ENCODE peak calls at places on chromosomes 5 and 9, in four cellular contexts. D is uterus, H is A549, N is PC-9. S is an unnamed sample. For H3K9me3, the result is how much of the 10 kb centered on the place peaks cover.

GRCh38 chr5:179410291-179411160 is 65.3 kb upstream of the ADAMTS2 start:
- DNase-seq in D (no peak), H (no peak), N (no peak), S (no peak)

GRCh38 chr9:85292261-85292660 is 449.5 kb downstream of the AGTPBP1 start:
- DNase-seq in D (no peak), H (no peak), N (no peak), S (no peak)

GRCh38 chr9:111222757-111223156 is 107.3 kb downstream of the OR2K2 start:
- DNase-seq in D (no peak), H (no peak), N (no peak), S (no peak)

GRCh38 chr5:2256646-2257288 is 374.0 kb upstream of the IRX4 start:
- DNase-seq in D (no peak), H (no peak), N (no peak), S (no peak)

GRCh38 chr9:127741831-127742434 is 6.8 kb upstream of the TOR2A start:
- DNase-seq in D (peak), H (peak), N (peak), S (no peak)

GRCh38 chr9:32010322-32010721 is 374.1 kb upstream of the ACO1 start:
- DNase-seq in D (no peak), H (no peak), N (no peak), S (no peak)

GRCh38 chr5:57834829-57835554 is 352.4 kb upstream of the ACTBL2 start:
- DNase-seq in D (no peak), H (no peak), N (no peak), S (no peak)

GRCh38 chr9:88387035-88387732 is 1.1 kb upstream of the SPIN1 start:
- DNase-seq in D (no peak), H (peak), N (peak), S (no peak)

GRCh38 chr9:127628644-127629467 is 16.8 kb downstream of the STXBP1 start:
- DNase-seq in D (peak), H (no peak), N (no peak), S (no peak)

GRCh38 chr9:133113928-133114351 is 7.1 kb downstream of the RALGDS start:
- DNase-seq in D (peak), H (no peak), N (no peak), S (no peak)

GRCh38 chr5:9025942-9026341 is 519.9 kb downstream of the SEMA5A start:
- DNase-seq in D (no peak), H (no peak), N (no peak), S (no peak)
- H3K9me3 ChIP-seq in D (under half), H (under half), N (under half), S (under half)

GRCh38 chr5:76439929-76440328 is 36.8 kb downstream of the IQGAP2 start:
- DNase-seq in D (no peak), H (no peak), N (no peak), S (no peak)
- H3K9me3 ChIP-seq in D (under half), H (under half), N (under half), S (under half)

DNA sequence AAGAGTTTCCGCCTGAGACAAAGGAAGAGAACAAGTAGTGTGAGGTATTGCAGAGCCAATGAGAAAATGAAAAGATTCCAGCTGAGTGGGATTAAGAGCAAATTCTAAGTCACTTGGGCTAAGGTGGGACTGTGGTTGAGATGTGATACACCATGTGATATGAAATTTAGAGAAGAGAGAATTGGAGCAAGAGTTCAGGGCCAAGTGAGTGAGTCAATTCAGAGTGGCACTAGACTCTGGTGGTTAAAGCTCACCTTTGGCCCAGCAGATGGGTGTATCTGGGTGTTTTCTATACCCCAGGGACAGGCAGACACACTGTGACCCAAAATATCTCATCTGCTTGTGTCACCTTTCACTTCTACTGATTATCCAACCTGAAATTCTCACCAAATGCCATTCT is 368.1 kb downstream of the KCNN2 start:
- DNase-seq in D (no peak), H (no peak), N (no peak), S (no peak)
- H3K9me3 ChIP-seq in D (under half), H (under half), N (under half), S (under half)

GRCh38 chr5:155792873-155793272 is 534.1 kb upstream of the SGCD start:
- DNase-seq in D (no peak), H (no peak), N (no peak), S (no peak)
- H3K9me3 ChIP-seq in D (under half), H (half or more), N (under half), S (under half)

GRCh38 chr5:141245250-141245717 is at the start of gene PCDHB15:
- DNase-seq in D (peak), H (no peak), N (peak), S (no peak)
- H3K9me3 ChIP-seq in D (half or more), H (under half), N (under half), S (under half)

GRCh38 chr9:22265038-22265437 is 181.6 kb upstream of the DMRTA1 start:
- DNase-seq in D (no peak), H (no peak), N (no peak), S (no peak)

DNA sequence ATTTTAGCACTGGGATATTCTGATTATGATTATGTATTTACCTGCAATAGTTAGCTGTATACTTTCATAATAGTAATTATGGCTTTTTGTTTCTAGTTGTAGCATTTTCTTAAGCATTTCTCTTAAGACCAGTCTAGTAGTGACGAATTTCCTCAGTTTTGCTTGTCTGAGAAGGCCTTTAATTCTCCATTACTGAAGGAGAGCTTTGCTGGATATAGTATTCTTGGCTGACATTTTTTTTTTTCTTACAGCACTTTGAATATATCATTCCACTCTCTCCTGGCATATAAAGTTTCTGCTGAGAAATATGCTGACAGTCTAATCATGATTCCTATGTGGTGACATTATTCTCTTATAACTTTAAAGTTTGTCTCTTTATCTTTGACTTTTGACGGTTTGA is 181.1 kb upstream of the DMRTA1 start:
- DNase-seq in D (no peak), H (no peak), N (no peak), S (no peak)
- H3K9me3 ChIP-seq in D (under half), H (under half), N (under half), S (under half)

DNA sequence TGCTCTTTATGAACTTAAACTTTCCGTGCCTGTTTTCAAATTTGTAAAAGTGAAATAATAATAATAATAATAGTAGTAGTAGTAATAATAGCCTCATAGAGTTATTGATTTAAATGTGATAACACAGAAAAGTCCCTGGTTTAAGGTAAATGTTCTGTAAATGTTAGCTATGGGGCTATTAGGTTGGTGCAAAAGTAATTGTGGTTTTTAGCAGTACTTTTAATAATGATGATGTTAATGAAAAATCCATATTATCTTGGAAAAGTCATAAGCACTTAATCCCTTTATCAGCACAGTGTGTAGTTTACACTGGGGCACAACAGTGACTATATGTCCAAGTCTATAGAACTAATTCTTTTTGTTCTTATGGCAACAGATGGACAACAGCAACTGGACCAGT is at the start of gene OR1Q1:
- DNase-seq in D (no peak), H (no peak), N (no peak), S (no peak)
- H3K9me3 ChIP-seq in D (under half), H (under half), N (under half), S (under half)

DNA sequence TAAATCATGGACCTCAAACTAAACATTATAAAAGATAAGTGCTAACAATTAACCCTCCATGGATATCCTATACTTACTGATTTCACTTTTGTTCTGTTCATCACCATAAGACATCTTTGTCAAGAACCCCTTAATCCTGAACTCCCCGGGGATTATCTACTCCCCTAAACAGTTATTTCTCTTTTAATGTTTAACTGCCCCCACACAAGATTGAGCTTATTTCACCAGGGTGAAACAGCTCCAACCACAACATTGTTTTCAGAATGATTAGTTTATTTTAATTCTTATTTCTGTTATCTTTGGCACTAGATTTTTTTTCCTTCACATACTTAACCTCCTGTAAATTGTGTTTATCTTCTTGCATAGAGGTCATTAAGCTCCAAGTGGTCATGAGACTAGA is 103.2 kb upstream of the HCN1 start:
- DNase-seq in D (no peak), H (no peak), N (no peak), S (no peak)
- H3K9me3 ChIP-seq in D (under half), H (under half), N (under half), S (under half)